ENCODE peak calls at places on chromosomes 2 and 18, in seven cellular contexts. X is AML-193, W is M059J, O is uterus, B is lower lobe of right lung, A is WTC11, Q is GM13977. L is an unnamed sample.

GRCh38 chr2:1593371-1594205 is 150.7 kb downstream of the PXDN start:
- DNase-seq in X (no peak), W (peak; percentile 96), O (no peak), B (peak; percentile 43), A (no peak), Q (no peak), L (peak; percentile 67)

GRCh38 chr2:200306969-200307811 is 697 bp downstream of the SPATS2L start:
- DNase-seq in X (no peak), W (peak; percentile 50), O (peak; percentile 18), B (peak; percentile 63), A (peak; percentile 38), Q (no peak), L (peak; percentile 51)

GRCh38 chr2:190867182-190867581 is 13.4 kb upstream of the GLS start:
- DNase-seq in X (no peak), W (peak; percentile 54), O (no peak), B (no peak), A (no peak), Q (no peak), L (no peak)

GRCh38 chr2:75547345-75548035 is 13.2 kb downstream of the EVA1A start:
- DNase-seq in X (no peak), W (peak; percentile 65), O (no peak), B (no peak), A (no peak), Q (no peak), L (no peak)

GRCh38 chr2:19292007-19292406 is 66.4 kb downstream of the OSR1 start:
- DNase-seq in X (no peak), W (peak; percentile 7), O (no peak), B (no peak), A (no peak), Q (no peak), L (no peak)

GRCh38 chr2:127576433-127577207 is 41.1 kb downstream of the MYO7B start:
- DNase-seq in X (no peak), W (peak; percentile 89), O (no peak), B (no peak), A (no peak), Q (no peak), L (no peak)

GRCh38 chr2:156099382-156099781 is 233.1 kb downstream of the NR4A2 start:
- DNase-seq in X (no peak), W (no peak), O (no peak), B (no peak), A (no peak), Q (no peak), L (no peak)

GRCh38 chr2:8310557-8311455 is 371.1 kb upstream of the ID2 start:
- DNase-seq in X (peak; percentile 11), W (no peak), O (no peak), B (peak; percentile 70), A (no peak), Q (no peak), L (no peak)

GRCh38 chr2:105183555-105184323 is 57.8 kb upstream of the GPR45 start:
- DNase-seq in X (no peak), W (no peak), O (no peak), B (no peak), A (no peak), Q (no peak), L (no peak)

GRCh38 chr2:8541223-8541622 is 140.6 kb upstream of the ID2 start:
- DNase-seq in X (no peak), W (no peak), O (peak; percentile 2), B (no peak), A (no peak), Q (no peak), L (no peak)

GRCh38 chr18:3748081-3748480 is 298.1 kb downstream of the TGIF1 start:
- DNase-seq in X (no peak), W (no peak), O (no peak), B (no peak), A (no peak), Q (no peak), L (no peak)

GRCh38 chr2:15355386-15355785 is 205.7 kb downstream of the NBAS start:
- DNase-seq in X (no peak), W (no peak), O (no peak), B (no peak), A (no peak), Q (no peak), L (no peak)

GRCh38 chr18:10318686-10318960 is 135.8 kb upstream of the APCDD1 start:
- DNase-seq in X (no peak), W (no peak), O (no peak), B (no peak), A (no peak), Q (no peak), L (no peak)

GRCh38 chr18:58388736-58389135 is 240.2 kb downstream of the ALPK2 start:
- DNase-seq in X (no peak), W (no peak), O (no peak), B (no peak), A (no peak), Q (no peak), L (no peak)

GRCh38 chr18:69567813-69568488 is 167.3 kb downstream of the DOK6 start:
- DNase-seq in X (no peak), W (peak; percentile 13), O (no peak), B (no peak), A (no peak), Q (no peak), L (no peak)

GRCh38 chr2:15223887-15224286 is 337.2 kb downstream of the NBAS start:
- DNase-seq in X (no peak), W (peak; percentile 81), O (no peak), B (no peak), A (no peak), Q (no peak), L (no peak)

GRCh38 chr2:191521608-191522208 is 156.2 kb upstream of the NABP1 start:
- DNase-seq in X (peak; percentile 25), W (peak; percentile 32), O (no peak), B (no peak), A (no peak), Q (peak; percentile 41), L (peak; percentile 29)

GRCh38 chr2:165876269-165876668 is 77.3 kb downstream of the TTC21B start:
- DNase-seq in X (no peak), W (no peak), O (no peak), B (no peak), A (no peak), Q (no peak), L (no peak)

L was measured in LoVo.